ENCODE peak calls at places on chromosomes 1 and 21, in seven cellular contexts. S, X, K, Q, G, W and J are unnamed samples.

GRCh38 chr1:39491146-39491921 is at the start of gene BMP8A:
- DNase-seq in G (peak), K (no peak), Q (peak), W (peak), X (peak), S (peak), J (no peak)

GRCh38 chr1:15820478-15820877 is 13.0 kb upstream of the UQCRHL start:
- DNase-seq in X (no peak), W (no peak), G (no peak), K (no peak), S (no peak), Q (no peak), J (no peak)

GRCh38 chr1:9400425-9401079 is 107.9 kb downstream of the SPSB1 start:
- DNase-seq in S (no peak), K (peak), W (no peak), Q (no peak), G (no peak), X (no peak), J (no peak)

GRCh38 chr1:230212405-230212936 is 145.4 kb downstream of the GALNT2 start:
- DNase-seq in S (no peak), W (no peak), Q (no peak), K (no peak), G (no peak), X (no peak), J (no peak)

GRCh38 chr1:78722947-78723346 is 73.3 kb downstream of the IFI44 start:
- DNase-seq in S (no peak), X (no peak), K (no peak), Q (no peak), G (no peak), W (no peak), J (peak)

GRCh38 chr1:54887665-54888071 is 673 bp upstream of the DHCR24 start:
- DNase-seq in K (no peak), G (no peak), S (no peak), Q (no peak), X (no peak), W (no peak), J (no peak)

GRCh38 chr1:226625326-226625725 is 76.8 kb downstream of the STUM start:
- DNase-seq in W (no peak), X (no peak), Q (peak), K (no peak), S (no peak), G (no peak), J (no peak)

GRCh38 chr1:239814306-239814881 is 277.3 kb upstream of the FMN2 start:
- DNase-seq in S (no peak), X (no peak), Q (no peak), G (peak), W (no peak), K (no peak), J (no peak)

GRCh38 chr1:165520646-165521045 is 23.2 kb upstream of the LRRC52 start:
- DNase-seq in G (no peak), K (no peak), Q (no peak), W (no peak), S (no peak), X (no peak), J (no peak)

GRCh38 chr1:24018611-24019580 is 38.8 kb upstream of the SRSF10 start:
- DNase-seq in S (peak), X (peak), K (no peak), Q (peak), G (no peak), W (no peak), J (peak)

GRCh38 chr1:107776898-107777663 is 187.9 kb downstream of the VAV3 start:
- DNase-seq in K (no peak), G (no peak), X (no peak), Q (no peak), S (peak), W (no peak), J (no peak)

GRCh38 chr1:64745986-64746940 is 1.4 kb downstream of the RAVER2 start:
- DNase-seq in X (peak), W (no peak), Q (no peak), S (peak), G (no peak), K (no peak), J (peak)

GRCh38 chr1:233627823-233628222 is 13.9 kb downstream of the KCNK1 start:
- DNase-seq in X (no peak), G (no peak), Q (no peak), S (no peak), W (no peak), K (no peak), J (no peak)

GRCh38 chr1:243718893-243719292 is 131.2 kb downstream of the AKT3 start:
- DNase-seq in W (no peak), X (no peak), K (no peak), Q (no peak), G (no peak), S (no peak), J (no peak)

GRCh38 chr1:113692824-113693431 is 66.4 kb downstream of the PHTF1 start:
- DNase-seq in Q (no peak), G (no peak), W (no peak), X (no peak), S (no peak), K (no peak), J (no peak)

GRCh38 chr1:204147392-204148097 is 4.3 kb downstream of the ETNK2 start:
- DNase-seq in G (no peak), X (no peak), K (no peak), S (no peak), Q (peak), W (no peak), J (no peak)

GRCh38 chr1:205356424-205357151 is at the start of gene KLHDC8A:
- DNase-seq in S (no peak), K (no peak), X (no peak), W (no peak), Q (no peak), G (no peak), J (no peak)

GRCh38 chr21:45575993-45576837 is 34.0 kb upstream of the SLC19A1 start:
- DNase-seq in S (no peak), Q (peak), G (no peak), W (no peak), K (no peak), X (no peak), J (no peak)

GRCh38 chr1:30933874-30934252 is 25.3 kb upstream of the SDC3 start:
- DNase-seq in S (no peak), X (no peak), K (no peak), G (no peak), Q (no peak), W (no peak), J (no peak)

GRCh38 chr1:8374356-8374755 is 56.4 kb downstream of the SLC45A1 start:
- DNase-seq in S (no peak), W (no peak), Q (no peak), X (no peak), G (no peak), K (no peak), J (no peak)

GRCh38 chr1:110873856-110874255 is 908 bp downstream of the CD53 start:
- DNase-seq in K (no peak), G (no peak), W (no peak), X (no peak), S (no peak), Q (no peak), J (no peak)

GRCh38 chr21:32359719-32360260 is 33.0 kb downstream of the URB1 start:
- DNase-seq in K (no peak), S (no peak), Q (no peak), X (no peak), W (no peak), G (no peak), J (no peak)

GRCh38 chr1:85611856-85612255 is 31.3 kb downstream of the CCN1 start:
- DNase-seq in S (no peak), G (no peak), K (no peak), W (no peak), Q (no peak), X (no peak), J (no peak)

GRCh38 chr1:8061673-8062386 is 35.7 kb upstream of the ERRFI1 start:
- DNase-seq in Q (no peak), K (no peak), S (no peak), W (no peak), G (no peak), X (no peak), J (no peak)

GRCh38 chr21:44288251-44289110 is 2.8 kb downstream of the AIRE start:
- DNase-seq in X (no peak), Q (peak), K (no peak), G (no peak), S (no peak), W (no peak), J (no peak)

GRCh38 chr1:94765958-94766357 is 54.2 kb upstream of the SLC44A3 start:
- DNase-seq in X (no peak), G (no peak), W (no peak), S (no peak), Q (no peak), K (no peak), J (no peak)